ENCODE peak calls at places on chromosome 10, in four cellular contexts. T is HCT116, N is fibroblast of lung, S is A549. A is an unnamed sample.
A peak's percentile ranks its signal among the peaks of the same experiment; 100 is the strongest.

GRCh38 chr10:95382174-95382573 is 91.4 kb upstream of the PDLIM1 start:
- DNase-seq in T (no peak), N (no peak), S (no peak), A (no peak)

GRCh38 chr10:3000063-3000462 is 67.3 kb upstream of the PFKP start:
- DNase-seq in T (no peak), N (no peak), S (no peak), A (no peak)

GRCh38 chr10:80465839-80466590 is 11.9 kb downstream of the TSPAN14 start:
- DNase-seq in T (no peak), N (no peak), S (no peak), A (no peak)

GRCh38 chr10:95415631-95416031 is 124.8 kb upstream of the PDLIM1 start:
- DNase-seq in T (no peak), N (no peak), S (no peak), A (no peak)

GRCh38 chr10:4781955-4782354 is 44.1 kb upstream of the AKR1E2 start:
- DNase-seq in T (no peak), N (no peak), S (no peak), A (no peak)

GRCh38 chr10:10434312-10434711 is 583.4 kb upstream of the CELF2 start:
- DNase-seq in T (no peak), N (no peak), S (no peak), A (no peak)

GRCh38 chr10:42149027-42149700 is 489.2 kb downstream of the ZNF33B start:
- DNase-seq in T (no peak), N (no peak), S (no peak), A (no peak)

GRCh38 chr10:79231908-79232307 is 115.4 kb upstream of the PPIF start:
- DNase-seq in T (no peak), N (no peak), S (no peak), A (no peak)

GRCh38 chr10:78302739-78302988 is 269.0 kb downstream of the RPS24 start:
- DNase-seq in T (no peak), N (no peak), S (no peak), A (no peak)

GRCh38 chr10:71285180-71285545 is 33.9 kb upstream of the SLC29A3 start:
- DNase-seq in T (no peak), N (peak; percentile 37), S (peak; percentile 68), A (peak; percentile 74)

GRCh38 chr10:123577921-123578461 is 88.2 kb upstream of the GPR26 start:
- DNase-seq in T (no peak), N (no peak), S (no peak), A (no peak)

GRCh38 chr10:80324086-80324485 is 32.5 kb downstream of the DYDC1 start:
- DNase-seq in T (no peak), N (peak; percentile 5), S (no peak), A (no peak)

GRCh38 chr10:36681751-36682633 is 443.4 kb upstream of the ANKRD30A start:
- DNase-seq in T (no peak), N (peak; percentile 7), S (no peak), A (peak; percentile 26)

GRCh38 chr10:127153166-127153565 is 43.2 kb downstream of the INSYN2A start:
- DNase-seq in T (no peak), N (peak; percentile 85), S (no peak), A (no peak)

GRCh38 chr10:94413374-94413773 is 11.0 kb downstream of the TBC1D12 start:
- DNase-seq in T (no peak), N (no peak), S (no peak), A (no peak)

GRCh38 chr10:124952123-124952522 is 10.2 kb downstream of the ZRANB1 start:
- DNase-seq in T (no peak), N (no peak), S (no peak), A (no peak)

GRCh38 chr10:46554166-46554781 is 2.2 kb downstream of the GPRIN2 start:
- DNase-seq in T (no peak), N (no peak), S (no peak), A (no peak)

GRCh38 chr10:78457804-78458483 is 424.3 kb downstream of the RPS24 start:
- DNase-seq in T (no peak), N (peak; percentile 71), S (peak; percentile 57), A (no peak)

GRCh38 chr10:103316087-103316486 is 34.9 kb downstream of the PCGF6 start:
- DNase-seq in T (no peak), N (no peak), S (no peak), A (no peak)
- H3K4me1 ChIP-seq in T (no peaks in the 10 kb centered on the region), N (no peaks in the 10 kb centered on the region), S (no peaks in the 10 kb centered on the region), A (no peaks in the 10 kb centered on the region)

GRCh38 chr10:90743291-90743690 is 114.5 kb downstream of the HTR7 start:
- DNase-seq in T (no peak), N (no peak), S (no peak), A (no peak)
- TF ChIP-seq CTCF in T (no peak), N (no peak), S (no peak), A (no peak)

GRCh38 chr10:86556532-86556931 is 34.9 kb upstream of the WAPL start:
- DNase-seq in T (no peak), N (no peak), S (no peak), A (no peak)

GRCh38 chr10:86553639-86554038 is 32.0 kb upstream of the WAPL start:
- DNase-seq in T (no peak), N (no peak), S (no peak), A (no peak)

GRCh38 chr10:86553213-86553612 is 31.6 kb upstream of the WAPL start:
- DNase-seq in T (no peak), N (no peak), S (no peak), A (no peak)

DNA sequence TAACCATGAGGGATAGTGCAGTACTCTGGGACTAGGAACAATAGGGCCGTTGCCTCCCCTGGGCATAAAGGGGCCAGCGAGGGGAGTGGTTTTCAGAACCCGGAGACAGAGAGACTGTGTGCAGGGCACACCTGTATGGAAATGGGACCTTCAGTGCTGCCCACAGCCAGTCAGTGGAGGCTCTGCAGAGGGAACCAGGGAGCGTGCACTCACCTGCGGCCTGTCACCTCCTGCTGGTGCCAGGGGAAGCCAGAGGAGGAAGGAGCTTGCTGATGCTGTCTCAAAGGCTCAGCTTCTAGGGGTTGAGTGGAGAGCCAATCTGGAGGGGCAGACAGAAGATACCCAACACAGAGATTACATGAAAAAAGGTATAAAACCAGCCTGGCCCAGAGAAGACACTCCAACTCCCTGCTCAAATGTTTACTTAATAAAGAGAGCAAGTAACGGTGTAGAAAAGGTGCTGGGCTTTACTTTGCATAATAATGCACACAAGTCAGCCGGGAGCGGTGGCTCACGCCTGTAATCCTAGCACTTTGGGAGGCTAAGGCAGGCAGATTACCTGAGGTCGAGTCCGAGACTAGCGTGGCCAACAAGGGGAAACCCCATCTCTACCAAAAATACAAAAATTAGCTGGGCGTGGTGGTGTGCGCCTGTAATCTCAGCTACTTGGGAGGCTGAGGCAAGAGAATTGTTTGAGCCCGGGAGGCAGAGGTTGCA is 35.5 kb upstream of the WAPL start:
- DNase-seq in T (no peak), N (no peak), S (no peak), A (no peak)
- H3K4me1 ChIP-seq in T (peaks cover 9% of the 10 kb centered on the region), N (no peaks in the 10 kb centered on the region), S (no peaks in the 10 kb centered on the region), A (peaks cover 7% of the 10 kb centered on the region)

DNA sequence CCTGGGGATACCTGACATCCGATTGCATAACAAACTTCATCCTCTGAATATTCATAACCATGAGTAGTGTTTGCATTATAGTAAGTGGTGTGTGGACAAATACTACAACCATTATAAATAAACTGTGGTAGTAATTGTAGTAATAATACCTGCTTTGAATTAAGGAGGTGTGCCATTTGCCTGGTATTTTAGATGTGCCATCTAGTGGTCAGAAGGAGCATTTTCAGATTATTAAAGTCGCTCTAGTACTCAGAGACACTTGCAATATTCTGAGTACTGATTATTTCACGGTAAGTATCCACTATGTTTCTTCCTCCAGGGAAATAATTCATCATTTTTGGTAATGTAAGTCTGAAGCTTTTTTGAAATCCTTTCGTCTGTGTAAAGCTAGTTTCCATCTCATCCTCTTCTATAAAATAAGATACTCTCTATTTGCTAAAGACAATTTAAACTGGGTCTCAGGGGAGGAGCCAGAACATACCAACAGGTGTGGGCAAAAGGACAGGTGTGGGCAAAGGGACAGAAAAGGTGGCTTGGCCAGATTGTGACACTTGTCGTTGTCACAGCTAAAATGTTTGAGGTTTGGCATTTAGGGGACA is 115.3 kb upstream of the WDR11 start:
- DNase-seq in T (peak; percentile 26), N (peak; percentile 13), S (peak; percentile 8), A (no peak)
- TF ChIP-seq CTCF in T (peak; percentile 75), N (peak; percentile 68), S (peak; percentile 57), A (peak; percentile 73)

GRCh38 chr10:14587540-14588083 is 187.1 kb downstream of the FAM107B start:
- DNase-seq in T (no peak), N (no peak), S (no peak), A (no peak)
- H3K4me1 ChIP-seq in T (peaks cover 53% of the 10 kb centered on the region), N (peaks cover 6% of the 10 kb centered on the region), S (peaks cover 83% of the 10 kb centered on the region), A (peaks cover 80% of the 10 kb centered on the region)

GRCh38 chr10:97903128-97904025 is 53.7 kb downstream of the GOLGA7B start:
- DNase-seq in T (no peak), N (no peak), S (no peak), A (no peak)
- TF ChIP-seq CTCF in T (no peak), N (no peak), S (no peak), A (no peak)

DNA sequence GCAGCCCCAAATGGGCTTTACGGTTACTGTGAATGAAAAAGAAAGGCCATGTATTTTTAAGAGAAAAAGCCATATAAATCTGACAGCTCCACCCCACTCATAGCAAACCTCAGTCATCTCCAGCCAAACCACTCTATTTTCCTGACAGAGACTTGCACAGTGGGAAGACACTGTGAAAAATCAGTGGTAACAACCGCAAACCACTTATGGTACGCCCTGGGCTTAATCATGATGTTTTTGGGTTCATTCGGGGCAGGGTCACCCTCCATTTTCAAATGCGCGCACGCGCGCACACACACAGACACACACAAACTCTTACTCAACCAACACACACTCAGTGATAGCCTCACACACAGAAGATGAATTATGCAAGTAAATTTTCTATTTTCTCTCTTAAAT is 82.0 kb upstream of the HPS1 start:
- DNase-seq in T (no peak), N (no peak), S (no peak), A (no peak)
- H3K4me1 ChIP-seq in T (no peaks in the 10 kb centered on the region), N (no peaks in the 10 kb centered on the region), S (no peaks in the 10 kb centered on the region), A (no peaks in the 10 kb centered on the region)

GRCh38 chr10:44281089-44281613 is 103.7 kb downstream of the CXCL12 start:
- DNase-seq in T (no peak), N (no peak), S (no peak), A (no peak)

GRCh38 chr10:44280615-44281014 is 104.3 kb downstream of the CXCL12 start:
- DNase-seq in T (no peak), N (no peak), S (no peak), A (no peak)

GRCh38 chr10:44280211-44280610 is 104.7 kb downstream of the CXCL12 start:
- DNase-seq in T (no peak), N (no peak), S (no peak), A (no peak)

GRCh38 chr10:44279376-44279775 is 105.5 kb downstream of the CXCL12 start:
- DNase-seq in T (no peak), N (no peak), S (no peak), A (no peak)

DNA sequence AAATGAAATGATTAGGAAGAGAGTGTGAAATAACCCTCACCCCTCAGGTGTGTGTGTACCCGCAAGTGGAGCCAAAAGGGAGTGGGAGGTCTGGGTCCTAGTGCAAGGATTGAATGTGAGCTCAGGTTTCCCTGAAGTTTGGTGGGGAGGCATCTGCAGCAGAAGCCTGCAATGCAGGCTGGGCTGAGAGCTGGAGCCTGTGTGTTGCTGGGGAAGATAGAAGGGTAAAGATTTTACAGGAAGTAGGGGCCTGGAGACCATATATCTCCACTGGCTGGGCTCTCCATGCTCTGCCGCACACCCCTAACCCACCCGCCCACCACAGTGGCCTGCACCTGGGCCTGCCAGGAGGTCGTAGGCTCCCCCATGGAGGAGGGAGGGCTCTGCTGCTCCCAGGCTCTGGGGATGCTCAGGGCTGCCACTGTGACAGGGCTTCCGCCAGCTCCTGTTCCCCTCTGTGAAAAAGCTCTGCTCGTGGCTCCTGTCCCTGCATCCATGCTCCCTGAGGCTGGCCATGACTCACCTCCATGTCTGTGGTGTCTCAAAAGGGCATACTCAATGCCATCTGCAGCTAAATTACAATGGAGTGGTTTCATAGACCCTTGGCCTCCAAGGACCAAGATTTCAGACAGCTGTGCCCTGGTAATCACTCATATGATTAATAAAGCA is 106.1 kb downstream of the CXCL12 start:
- DNase-seq in T (no peak), N (no peak), S (peak; percentile 4), A (no peak)
- TF ChIP-seq CTCF in T (no peak), N (no peak), S (no peak), A (no peak)